ENCODE peak calls at places on chromosomes 12 and 14, in six cellular contexts. H is AG10803, Y is NB4, M is right lobe of liver, P is fibroblast of the aortic adventitia, D is fibroblast of mammary gland. I is an unnamed sample.

GRCh38 chr12:11884661-11885060 is 186.1 kb upstream of the BCL2L14 start:
- DNase-seq in H (no peak), Y (peak), M (no peak), P (no peak), D (peak), I (no peak)

GRCh38 chr12:2688381-2688881 is 106.3 kb upstream of the FKBP4 start:
- DNase-seq in H (no peak), Y (no peak), M (no peak), P (no peak), D (no peak), I (no peak)

GRCh38 chr12:42652048-42652447 is 62.5 kb upstream of the PRICKLE1 start:
- DNase-seq in H (no peak), Y (peak), M (no peak), P (no peak), D (no peak), I (no peak)

GRCh38 chr14:105881021-105881930 is 354.9 kb downstream of the TMEM121 start:
- DNase-seq in H (no peak), Y (no peak), M (peak), P (no peak), D (no peak), I (no peak)

GRCh38 chr14:88535149-88535548 is 19.7 kb downstream of the PTPN21 start:
- DNase-seq in H (peak), Y (no peak), M (no peak), P (no peak), D (no peak), I (no peak)

GRCh38 chr14:53549956-53550355 is 396.8 kb upstream of the DDHD1 start:
- DNase-seq in H (no peak), Y (no peak), M (no peak), P (no peak), D (no peak), I (no peak)

GRCh38 chr12:110846615-110847566 is at the start of gene CCDC63:
- DNase-seq in H (peak), Y (peak), M (peak), P (peak), D (peak), I (no peak)

GRCh38 chr12:52018448-52019122 is 11.8 kb downstream of the TAMALIN start:
- DNase-seq in H (no peak), Y (no peak), M (no peak), P (no peak), D (no peak), I (no peak)

GRCh38 chr12:27751386-27752047 is 28.5 kb upstream of the KLHL42 start:
- DNase-seq in H (no peak), Y (peak), M (peak), P (no peak), D (no peak), I (no peak)

GRCh38 chr12:6902448-6902847 is 2.2 kb upstream of the LRRC23 start:
- DNase-seq in H (no peak), Y (no peak), M (no peak), P (no peak), D (no peak), I (no peak)

GRCh38 chr12:22039361-22039760 is 6.7 kb upstream of the CMAS start:
- DNase-seq in H (no peak), Y (no peak), M (no peak), P (no peak), D (no peak), I (no peak)

GRCh38 chr14:101505216-101505970 is 55.9 kb upstream of the DIO3 start:
- DNase-seq in H (no peak), Y (no peak), M (peak), P (no peak), D (no peak), I (no peak)

GRCh38 chr12:52147367-52147972 is 44.3 kb downstream of the KRT80 start:
- DNase-seq in H (peak), Y (peak), M (peak), P (peak), D (peak), I (peak)

GRCh38 chr12:122944588-122944987 is 21.7 kb downstream of the ABCB9 start:
- DNase-seq in H (peak), Y (no peak), M (no peak), P (no peak), D (peak), I (peak)

GRCh38 chr12:94071258-94071657 is 77.1 kb upstream of the PLXNC1 start:
- DNase-seq in H (no peak), Y (no peak), M (no peak), P (no peak), D (no peak), I (no peak)

GRCh38 chr12:45214739-45215418 is 1.0 kb upstream of the ANO6 start:
- DNase-seq in H (peak), Y (no peak), M (no peak), P (peak), D (peak), I (no peak)

GRCh38 chr12:115257791-115258190 is 573.8 kb upstream of the TBX3 start:
- DNase-seq in H (peak), Y (no peak), M (no peak), P (peak), D (peak), I (no peak)

GRCh38 chr12:116863275-116863767 is 17.9 kb downstream of the HRK start:
- DNase-seq in H (peak), Y (peak), M (no peak), P (peak), D (peak), I (no peak)

GRCh38 chr14:104522926-104523545 is 56.5 kb upstream of the C14orf180 start:
- DNase-seq in H (no peak), Y (no peak), M (no peak), P (no peak), D (no peak), I (no peak)

GRCh38 chr14:77339407-77339806 is 18.6 kb downstream of the GSTZ1 start:
- DNase-seq in H (peak), Y (no peak), M (no peak), P (peak), D (peak), I (no peak)

GRCh38 chr14:85702937-85703336 is 173.0 kb downstream of the FLRT2 start:
- DNase-seq in H (peak), Y (no peak), M (no peak), P (peak), D (peak), I (no peak)

GRCh38 chr12:23929906-23930305 is 19.6 kb downstream of the SOX5 start:
- DNase-seq in H (no peak), Y (no peak), M (no peak), P (no peak), D (peak), I (no peak)

GRCh38 chr12:131882804-131883520 is 11.5 kb upstream of the ULK1 start:
- DNase-seq in H (no peak), Y (peak), M (no peak), P (no peak), D (no peak), I (no peak)

GRCh38 chr12:131885543-131886057 is 8.8 kb upstream of the ULK1 start:
- DNase-seq in H (no peak), Y (no peak), M (no peak), P (no peak), D (no peak), I (no peak)

DNA sequence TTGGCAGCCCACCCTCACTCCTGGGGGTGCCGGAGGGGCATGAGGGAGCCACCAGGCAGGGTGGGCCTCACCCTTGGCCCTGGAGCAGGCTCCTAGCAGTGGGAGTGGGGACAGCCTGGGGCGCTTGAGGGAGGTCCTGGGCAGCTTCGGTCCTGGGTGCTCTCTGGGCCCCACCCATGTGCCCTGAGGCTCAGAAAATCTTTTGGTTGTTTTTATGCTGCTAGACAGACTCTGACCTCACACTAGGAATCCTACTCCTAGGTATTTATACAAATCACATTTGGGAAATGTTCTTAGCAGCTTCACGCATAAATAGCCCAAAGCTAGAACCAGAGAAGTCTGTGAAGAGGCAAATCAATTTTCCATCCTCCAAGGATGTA is 10.9 kb upstream of the ULK1 start:
- DNase-seq in H (no peak), Y (no peak), M (no peak), P (no peak), D (no peak), I (no peak)
- TF ChIP-seq CTCF in H (no peak), Y (no peak), M (no peak), P (no peak), D (no peak), I (no peak)

GRCh38 chr14:95478309-95478708 is 38.1 kb downstream of the SYNE3 start:
- DNase-seq in H (no peak), Y (no peak), M (no peak), P (no peak), D (no peak), I (no peak)
- H3K4me3 ChIP-seq in H (no peak), Y (no peak), M (no peak), P (no peak), D (no peak), I (no peak)

GRCh38 chr14:61608245-61609142 is 86.8 kb upstream of the HIF1A start:
- DNase-seq in H (peak), Y (no peak), M (no peak), P (peak), D (peak), I (no peak)

GRCh38 chr14:61609885-61610284 is 85.4 kb upstream of the HIF1A start:
- DNase-seq in H (peak), Y (no peak), M (no peak), P (no peak), D (no peak), I (no peak)

GRCh38 chr14:61609143-61609851 is 86.0 kb upstream of the HIF1A start:
- DNase-seq in H (peak), Y (no peak), M (no peak), P (no peak), D (peak), I (peak)

GRCh38 chr14:61610900-61611299 is 84.4 kb upstream of the HIF1A start:
- DNase-seq in H (no peak), Y (no peak), M (no peak), P (no peak), D (no peak), I (no peak)

GRCh38 chr14:61607570-61608244 is 87.6 kb upstream of the HIF1A start:
- DNase-seq in H (no peak), Y (no peak), M (no peak), P (no peak), D (no peak), I (no peak)
- TF ChIP-seq CTCF in H (peak), Y (no peak), M (no peak), P (no peak), D (no peak), I (no peak)

GRCh38 chr14:34374998-34375740 is 86.9 kb downstream of the SPTSSA start:
- DNase-seq in H (no peak), Y (no peak), M (no peak), P (no peak), D (peak), I (no peak)
- H3K4me3 ChIP-seq in H (no peak), Y (no peak), M (no peak), P (no peak), D (no peak), I (no peak)